ENCODE peak calls at places on chromosome 7, in four cellular contexts. W is PC-3, D is lower lobe of right lung, K is aorta. I is an unnamed sample.

GRCh38 chr7:43640679-43641078 is 57.8 kb downstream of the STK17A start:
- DNase-seq in D (no peak), K (no peak), W (no peak), I (no peak)

GRCh38 chr7:46512901-46513431 is 591.9 kb upstream of the IGFBP3 start:
- DNase-seq in W (no peak), K (no peak), D (no peak), I (no peak)

GRCh38 chr7:64888561-64888900 is 14.5 kb upstream of the ZNF273 start:
- DNase-seq in D (no peak), K (no peak), W (no peak), I (no peak)

GRCh38 chr7:36127075-36127740 is 25.8 kb upstream of the EEPD1 start:
- DNase-seq in W (no peak), K (no peak), D (no peak), I (no peak)

GRCh38 chr7:80916770-80917681 is 1.8 kb downstream of the SEMA3C start:
- DNase-seq in D (no peak), W (peak; percentile 94), K (no peak), I (no peak)

GRCh38 chr7:24778543-24779282 is 21.4 kb upstream of the GSDME start:
- DNase-seq in D (peak; percentile 69), W (no peak), K (peak; percentile 84), I (peak; percentile 71)

GRCh38 chr7:65832281-65832680 is 40.6 kb upstream of the VKORC1L1 start:
- DNase-seq in K (no peak), W (peak; percentile 16), D (no peak), I (no peak)

GRCh38 chr7:70838292-70838907 is 293.5 kb upstream of the GALNT17 start:
- DNase-seq in D (no peak), W (no peak), K (no peak), I (no peak)

GRCh38 chr7:107948645-107949442 is 54.1 kb downstream of the LAMB1 start:
- DNase-seq in K (no peak), D (no peak), W (peak; percentile 97), I (no peak)

GRCh38 chr7:605661-606450 is 86.2 kb upstream of the PDGFA start:
- DNase-seq in D (no peak), K (peak; percentile 41), W (no peak), I (no peak)

GRCh38 chr7:117588352-117588794 is 108.5 kb downstream of the CFTR start:
- DNase-seq in W (peak; percentile 91), K (no peak), D (no peak), I (no peak)

GRCh38 chr7:50353201-50353600 is 48.7 kb downstream of the IKZF1 start:
- DNase-seq in K (no peak), W (no peak), D (no peak), I (no peak)

GRCh38 chr7:2432910-2433712 is 29.7 kb downstream of the CHST12 start:
- DNase-seq in K (no peak), W (no peak), D (no peak), I (no peak)
- H3K36me3 ChIP-seq in K (no peaks in the 10 kb centered on the region), W (no peaks in the 10 kb centered on the region), D (peaks cover 50% of the 10 kb centered on the region), I (peaks cover 35% of the 10 kb centered on the region)

DNA sequence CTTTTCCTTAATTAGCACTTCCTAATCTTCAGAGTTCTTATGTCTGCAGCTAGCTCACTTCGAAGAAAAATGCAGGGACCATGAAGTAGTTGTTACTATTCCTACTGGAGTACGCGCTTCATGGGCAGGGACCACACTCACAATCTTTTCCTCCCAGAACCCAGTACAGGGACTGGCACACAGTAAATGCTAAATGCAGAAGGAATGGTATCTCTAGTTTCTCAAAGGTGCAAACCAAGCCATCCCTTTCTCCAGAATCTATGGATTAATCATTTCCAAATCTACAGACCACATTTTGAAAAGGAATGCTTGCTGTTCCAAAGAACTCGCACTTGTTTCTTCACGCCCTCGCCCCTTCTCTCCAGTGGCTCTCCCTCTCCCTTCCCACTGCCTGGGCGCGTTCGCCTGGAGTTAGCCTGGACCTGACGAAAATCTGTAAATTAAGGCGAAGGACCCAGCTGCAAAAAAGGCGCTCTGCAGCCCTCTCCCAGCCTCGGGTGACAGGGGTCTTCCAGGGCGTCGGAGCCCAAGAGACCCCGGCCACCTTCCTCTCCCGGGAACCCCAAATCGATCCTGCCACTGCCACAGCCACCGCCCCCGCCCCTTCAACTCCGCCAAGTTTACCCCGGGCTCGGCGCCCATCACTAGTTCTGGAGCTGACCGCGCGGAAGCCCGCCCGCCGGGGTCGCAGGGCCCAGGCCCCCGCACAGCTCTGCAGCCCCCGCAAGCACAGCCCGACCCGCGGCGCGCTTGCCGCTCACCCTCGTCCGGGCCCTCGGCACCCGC is 552 bp downstream of the PDIA4 start:
- DNase-seq in W (no peak), D (no peak), K (no peak), I (no peak)
- H3K27ac ChIP-seq in W (peak overlapping the region; percentile 70), D (peak overlapping the region; percentile 95), K (peak overlapping the region; percentile 20), I (peak overlapping the region; percentile 94)

GRCh38 chr7:23185980-23186379 is 4.1 kb downstream of the NUP42 start:
- DNase-seq in W (no peak), K (no peak), D (no peak), I (no peak)

GRCh38 chr7:23184291-23184690 is 2.4 kb downstream of the NUP42 start:
- DNase-seq in W (no peak), D (no peak), K (no peak), I (no peak)

GRCh38 chr7:23184709-23185354 is 3.0 kb downstream of the NUP42 start:
- DNase-seq in K (no peak), D (no peak), W (peak; percentile 65), I (no peak)

GRCh38 chr7:23183279-23184012 is 1.6 kb downstream of the NUP42 start:
- DNase-seq in D (no peak), W (no peak), K (no peak), I (no peak)

GRCh38 chr7:23181684-23182553 is at the start of gene NUP42:
- DNase-seq in D (peak; percentile 97), K (peak; percentile 98), W (peak; percentile 99), I (peak; percentile 97)
- H3K4me3 ChIP-seq in D (peak within 1 kb of the TSS; percentile 88), K (peak within 1 kb of the TSS; percentile 71), W (peak within 1 kb of the TSS; percentile 88), I (peak within 1 kb of the TSS; percentile 84)

DNA sequence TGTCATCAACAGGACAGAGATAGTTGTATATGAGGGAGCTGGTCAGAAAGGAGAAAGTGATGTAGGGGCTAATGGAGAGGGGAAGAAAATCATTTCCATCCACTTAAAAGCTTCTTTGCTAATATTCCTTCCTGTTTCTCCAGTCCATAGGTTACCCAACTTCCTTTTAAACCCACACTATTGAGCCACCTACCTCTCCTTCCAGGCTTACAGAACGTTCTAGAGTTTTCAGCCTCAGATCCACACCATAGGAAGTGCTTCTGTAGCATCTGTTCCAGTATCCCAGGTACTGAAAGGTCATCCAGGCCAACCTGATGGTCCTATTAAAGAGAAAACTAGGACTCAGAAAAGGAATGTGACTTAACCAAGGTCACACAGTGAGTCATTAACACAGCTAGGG is 28.2 kb downstream of the STRIP2 start:
- DNase-seq in K (no peak), D (no peak), W (no peak), I (no peak)
- H3K36me3 ChIP-seq in K (no peaks in the 10 kb centered on the region), D (no peaks in the 10 kb centered on the region), W (peaks cover 28% of the 10 kb centered on the region), I (no peaks in the 10 kb centered on the region)

DNA sequence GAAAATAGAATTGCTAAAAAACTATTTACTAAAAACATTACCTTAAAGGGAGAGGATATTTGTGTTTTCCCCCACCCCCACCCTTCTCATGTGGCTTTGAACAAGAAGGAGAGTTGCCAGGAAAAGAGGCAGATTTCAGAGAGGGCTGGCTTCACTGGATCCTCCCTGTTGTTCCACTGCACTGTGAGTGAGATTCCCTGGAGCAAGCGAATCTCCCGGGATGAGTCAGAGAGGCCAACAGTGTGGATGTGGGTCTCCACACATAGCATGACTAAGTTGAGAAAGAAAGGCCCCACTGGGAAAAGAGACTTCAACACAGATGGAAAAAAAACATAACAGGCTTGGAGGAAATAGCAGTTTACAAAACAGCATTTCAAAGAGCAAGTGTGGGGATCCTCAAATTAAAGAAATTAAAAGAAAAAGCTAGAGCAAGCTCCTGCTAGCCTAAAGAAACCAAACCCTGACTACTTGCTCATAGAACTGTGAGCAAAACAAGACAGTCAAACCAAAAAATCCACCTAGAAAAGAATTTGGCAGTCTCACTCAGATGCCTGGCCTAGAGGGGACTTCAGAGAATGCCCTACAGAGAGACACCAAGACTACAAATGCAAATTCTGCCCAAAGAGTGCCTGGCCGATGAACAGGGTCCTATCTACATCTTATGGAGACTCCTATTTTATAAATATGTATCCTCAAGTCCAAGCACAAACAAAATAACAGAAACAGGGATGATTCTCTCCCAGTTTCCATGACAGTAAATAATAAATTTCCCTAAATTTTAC is 3.4 kb downstream of the CAV1 start:
- DNase-seq in D (no peak), K (peak; percentile 74), W (peak; percentile 85), I (no peak)
- H3K27ac ChIP-seq in D (peak overlapping the region; percentile 92), K (peak overlapping the region; percentile 68), W (peak overlapping the region; percentile 74), I (peak overlapping the region; percentile 90)

DNA sequence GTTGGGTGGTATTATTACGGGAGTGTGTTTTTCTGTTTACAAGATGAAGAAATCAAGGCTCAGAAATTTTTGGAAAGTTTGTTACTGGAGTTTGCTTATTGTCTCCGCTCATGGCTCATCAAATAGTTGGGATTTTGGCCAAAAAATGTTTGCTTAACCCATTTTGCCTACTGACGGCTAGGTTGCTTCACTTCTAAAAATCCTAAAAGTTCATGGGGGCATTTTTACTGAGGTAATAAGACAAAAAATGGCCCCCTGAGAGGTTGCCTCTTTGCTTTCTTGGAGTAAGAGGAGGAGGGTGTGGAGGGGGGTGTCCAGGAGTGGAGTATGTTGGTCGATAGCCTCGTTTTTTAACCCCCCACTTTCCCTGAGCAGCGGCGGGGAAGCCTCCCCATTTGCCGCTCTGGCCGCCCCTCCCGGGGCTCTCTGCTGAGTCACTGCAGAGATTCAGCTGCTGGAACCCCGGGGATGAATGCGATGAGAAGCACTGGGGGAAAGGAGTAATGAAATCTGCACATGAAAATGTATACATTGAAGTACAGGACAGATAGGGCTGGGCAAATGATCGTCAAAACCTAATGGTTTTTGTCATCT is 1.5 kb downstream of the MEST start:
- DNase-seq in W (no peak), K (no peak), D (no peak), I (no peak)
- H3K4me3 ChIP-seq in W (no peak overlapping the region), K (no peak overlapping the region), D (peak overlapping the region; percentile 48), I (peak overlapping the region; percentile 46)

I was measured in upper lobe of right lung.